ENCODE peak calls at places on chromosomes 4 and X, in eight cellular contexts. D, Y, F, Z, O, L, X and T are unnamed samples.

GRCh38 chr4:178423366-178423765 is 981.1 kb upstream of the AGA start:
- DNase-seq in D (no peak), Y (no peak), F (no peak), Z (no peak), O (no peak), L (no peak), X (no peak), T (no peak)

GRCh38 chr4:38005637-38006036 is 45.4 kb downstream of the PTTG2 start:
- DNase-seq in D (no peak), Y (no peak), F (no peak), Z (no peak), O (no peak), L (no peak), X (no peak), T (no peak)

GRCh38 chrX:26613951-26614350 is 398.0 kb downstream of the MAGEB5 start:
- DNase-seq in D (no peak), Y (peak), F (no peak), Z (no peak), O (no peak), L (no peak), X (no peak), T (no peak)

GRCh38 chr4:7294176-7294756 is 101.9 kb downstream of the SORCS2 start:
- DNase-seq in D (no peak), Y (no peak), F (no peak), Z (no peak), O (no peak), L (no peak), X (no peak), T (no peak)

GRCh38 chrX:119895843-119896326 is at the start of gene AKAP14:
- DNase-seq in D (no peak), Y (peak), F (no peak), Z (no peak), O (no peak), L (no peak), X (no peak), T (no peak)

GRCh38 chr4:187451776-187452175 is 543.8 kb upstream of the ZFP42 start:
- DNase-seq in D (no peak), Y (no peak), F (no peak), Z (no peak), O (no peak), L (no peak), X (no peak), T (no peak)

GRCh38 chr4:150297861-150298474 is 219.7 kb downstream of the DCLK2 start:
- DNase-seq in D (peak), Y (peak), F (no peak), Z (peak), O (peak), L (peak), X (peak), T (no peak)

GRCh38 chr4:158172558-158173258 is at the start of gene GASK1B:
- DNase-seq in D (no peak), Y (peak), F (peak), Z (peak), O (peak), L (peak), X (peak), T (peak)

GRCh38 chr4:71229477-71230257 is 109.2 kb upstream of the SLC4A4 start:
- DNase-seq in D (no peak), Y (peak), F (peak), Z (peak), O (peak), L (peak), X (peak), T (no peak)

GRCh38 chrX:126485371-126485770 is 67.2 kb downstream of the DCAF12L1 start:
- DNase-seq in D (no peak), Y (no peak), F (no peak), Z (no peak), O (no peak), L (no peak), X (no peak), T (no peak)

GRCh38 chrX:122625821-122626220 is 558.3 kb upstream of the GRIA3 start:
- DNase-seq in D (no peak), Y (peak), F (no peak), Z (no peak), O (no peak), L (no peak), X (no peak), T (no peak)

GRCh38 chrX:24025741-24026402 is 1.1 kb downstream of the KLHL15 start:
- DNase-seq in D (no peak), Y (peak), F (no peak), Z (no peak), O (no peak), L (peak), X (no peak), T (peak)

GRCh38 chr4:6566582-6567190 is 8.3 kb upstream of the MAN2B2 start:
- DNase-seq in D (no peak), Y (no peak), F (no peak), Z (no peak), O (no peak), L (no peak), X (no peak), T (no peak)

GRCh38 chrX:2682582-2683177 is 8.4 kb upstream of the CD99 start:
- DNase-seq in D (no peak), Y (no peak), F (no peak), Z (no peak), O (no peak), L (no peak), X (no peak), T (no peak)

GRCh38 chr4:4575284-4576211 is 33.7 kb upstream of the STX18 start:
- DNase-seq in D (peak), Y (peak), F (peak), Z (peak), O (peak), L (peak), X (peak), T (peak)

GRCh38 chrX:17005712-17006372 is 59.4 kb downstream of the REPS2 start:
- DNase-seq in D (no peak), Y (peak), F (no peak), Z (no peak), O (no peak), L (no peak), X (no peak), T (no peak)

GRCh38 chr4:11622961-11623725 is 194.4 kb upstream of the HS3ST1 start:
- DNase-seq in D (no peak), Y (no peak), F (no peak), Z (no peak), O (no peak), L (no peak), X (no peak), T (no peak)